ENCODE peak calls at places on chromosomes 5 and 9, in five cellular contexts. K is stomach, G is heart left ventricle, P is GM12864, O is thoracic aorta. D is an unnamed sample.

GRCh38 chr9:138065287-138065686 is 187.7 kb downstream of the CACNA1B start:
- DNase-seq in K (no peak), G (no peak), P (no peak), O (no peak), D (no peak)

GRCh38 chr5:158899201-158899600 is 200.5 kb downstream of the EBF1 start:
- DNase-seq in K (no peak), G (no peak), P (no peak), O (no peak), D (no peak)

GRCh38 chr9:126607086-126607485 is 6.6 kb upstream of the LMX1B start:
- DNase-seq in K (no peak), G (no peak), P (no peak), O (no peak), D (no peak)

GRCh38 chr5:1938310-1939000 is 55.7 kb upstream of the IRX4 start:
- DNase-seq in K (no peak), G (no peak), P (no peak), O (no peak), D (no peak)

GRCh38 chr5:132667309-132667708 is 6.5 kb upstream of the IL4 start:
- DNase-seq in K (no peak), G (no peak), P (no peak), O (no peak), D (no peak)

GRCh38 chr9:136946228-136946892 is 1.3 kb downstream of the C8G start:
- DNase-seq in K (no peak), G (no peak), P (no peak), O (no peak), D (no peak)

GRCh38 chr5:161051920-161052500 is 200.0 kb upstream of the ATP10B start:
- DNase-seq in K (no peak), G (no peak), P (no peak), O (no peak), D (no peak)

GRCh38 chr5:35369965-35370790 is 139.9 kb upstream of the PRLR start:
- DNase-seq in K (no peak), G (no peak), P (no peak), O (no peak), D (no peak)

GRCh38 chr5:168341178-168341577 is 49.7 kb downstream of the WWC1 start:
- DNase-seq in K (no peak), G (no peak), P (no peak), O (no peak), D (no peak)

GRCh38 chr9:96868709-96869108 is 14.4 kb upstream of the ZNF782 start:
- DNase-seq in K (peak), G (no peak), P (no peak), O (no peak), D (no peak)

GRCh38 chr5:135827965-135828792 is 6.3 kb upstream of the SLC25A48 start:
- DNase-seq in K (no peak), G (no peak), P (no peak), O (no peak), D (no peak)

GRCh38 chr9:107158321-107158720 is 124.8 kb upstream of the RAD23B start:
- DNase-seq in K (no peak), G (no peak), P (no peak), O (no peak), D (peak)

GRCh38 chr9:108933641-108934322 is at the start of gene ELP1:
- DNase-seq in K (peak), G (peak), P (peak), O (peak), D (peak)

GRCh38 chr5:1511037-1511436 is 12.7 kb downstream of the LPCAT1 start:
- DNase-seq in K (no peak), G (peak), P (no peak), O (peak), D (no peak)

GRCh38 chr9:6007770-6008168 is 7.7 kb downstream of the RANBP6 start:
- DNase-seq in K (peak), G (peak), P (no peak), O (peak), D (peak)

GRCh38 chr5:11596185-11596584 is 308.1 kb downstream of the CTNND2 start:
- DNase-seq in K (no peak), G (no peak), P (no peak), O (no peak), D (no peak)

GRCh38 chr5:162132348-162132747 is 64.8 kb downstream of the GABRG2 start:
- DNase-seq in K (no peak), G (no peak), P (no peak), O (no peak), D (no peak)

GRCh38 chr5:124662261-124662781 is 84.1 kb downstream of the ZNF608 start:
- DNase-seq in K (no peak), G (no peak), P (no peak), O (no peak), D (no peak)

GRCh38 chr5:142063878-142064331 is 44.7 kb upstream of the NDFIP1 start:
- DNase-seq in K (peak), G (peak), P (no peak), O (peak), D (no peak)

GRCh38 chr9:38227656-38228055 is 158.6 kb upstream of the SHB start:
- DNase-seq in K (no peak), G (no peak), P (no peak), O (no peak), D (no peak)

GRCh38 chr5:36874465-36874864 is 2.1 kb upstream of the NIPBL start:
- DNase-seq in K (no peak), G (no peak), P (no peak), O (no peak), D (no peak)

GRCh38 chr9:93596399-93596798 is 20.0 kb downstream of the PHF2 start:
- DNase-seq in K (no peak), G (no peak), P (no peak), O (no peak), D (no peak)

GRCh38 chr5:10656176-10656830 is 92.4 kb downstream of the ANKRD33B start:
- DNase-seq in K (peak), G (no peak), P (no peak), O (no peak), D (no peak)

GRCh38 chr5:160270704-160271103 is 41.4 kb downstream of the FABP6 start:
- DNase-seq in K (no peak), G (no peak), P (no peak), O (no peak), D (no peak)

GRCh38 chr5:93915142-93915553 is 173.7 kb upstream of the POU5F2 start:
- DNase-seq in K (no peak), G (no peak), P (peak), O (no peak), D (peak)

GRCh38 chr5:150180241-150181027 is 9.4 kb upstream of the SLC6A7 start:
- DNase-seq in K (no peak), G (peak), P (no peak), O (peak), D (no peak)

GRCh38 chr9:81656004-81656403 is 33.3 kb downstream of the TLE1 start:
- DNase-seq in K (peak), G (no peak), P (peak), O (no peak), D (no peak)

GRCh38 chr5:132253008-132253441 is 4.5 kb upstream of the PDLIM4 start:
- DNase-seq in K (no peak), G (no peak), P (no peak), O (no peak), D (no peak)

GRCh38 chr5:127757576-127757975 is 54.4 kb downstream of the CCDC192 start:
- DNase-seq in K (peak), G (peak), P (no peak), O (no peak), D (peak)

GRCh38 chr9:79195904-79196303 is 375.9 kb upstream of the TLE4 start:
- DNase-seq in K (no peak), G (no peak), P (no peak), O (no peak), D (no peak)

GRCh38 chr9:137213160-137214060 is 7.9 kb downstream of the NDOR1 start:
- DNase-seq in K (no peak), G (no peak), P (no peak), O (no peak), D (no peak)

GRCh38 chr5:97075649-97076048 is 66.8 kb downstream of the LIX1 start:
- DNase-seq in K (no peak), G (no peak), P (no peak), O (no peak), D (no peak)

GRCh38 chr5:100464418-100464817 is 70.8 kb upstream of the FAM174A start:
- DNase-seq in K (no peak), G (no peak), P (no peak), O (no peak), D (no peak)

GRCh38 chr9:18451409-18451808 is 22.5 kb upstream of the ADAMTSL1 start:
- DNase-seq in K (no peak), G (no peak), P (no peak), O (no peak), D (no peak)

GRCh38 chr5:32331927-32332274 is 19.2 kb upstream of the MTMR12 start:
- DNase-seq in K (no peak), G (no peak), P (no peak), O (no peak), D (no peak)

GRCh38 chr9:100602302-100602930 is 24.5 kb downstream of the CAVIN4 start:
- DNase-seq in K (no peak), G (no peak), P (no peak), O (no peak), D (no peak)

GRCh38 chr9:79928661-79929060 is 356.9 kb downstream of the TLE4 start:
- DNase-seq in K (no peak), G (no peak), P (no peak), O (no peak), D (no peak)

GRCh38 chr5:150499437-150499956 is 8.4 kb upstream of the NDST1 start:
- DNase-seq in K (no peak), G (no peak), P (no peak), O (no peak), D (no peak)

GRCh38 chr9:128149001-128149701 is at the start of gene LCN2:
- DNase-seq in K (peak), G (no peak), P (no peak), O (no peak), D (no peak)

GRCh38 chr5:3590967-3591900 is 4.4 kb upstream of the IRX1 start:
- DNase-seq in K (no peak), G (no peak), P (no peak), O (no peak), D (no peak)
- TF ChIP-seq CTCF in K (no peak), G (no peak), P (no peak), O (peak), D (no peak)

GRCh38 chr9:72813544-72813943 is 139.3 kb downstream of the ALDH1A1 start:
- DNase-seq in K (no peak), G (no peak), P (no peak), O (no peak), D (no peak)
- TF ChIP-seq CTCF in K (no peak), G (no peak), P (no peak), O (no peak), D (no peak)

DNA sequence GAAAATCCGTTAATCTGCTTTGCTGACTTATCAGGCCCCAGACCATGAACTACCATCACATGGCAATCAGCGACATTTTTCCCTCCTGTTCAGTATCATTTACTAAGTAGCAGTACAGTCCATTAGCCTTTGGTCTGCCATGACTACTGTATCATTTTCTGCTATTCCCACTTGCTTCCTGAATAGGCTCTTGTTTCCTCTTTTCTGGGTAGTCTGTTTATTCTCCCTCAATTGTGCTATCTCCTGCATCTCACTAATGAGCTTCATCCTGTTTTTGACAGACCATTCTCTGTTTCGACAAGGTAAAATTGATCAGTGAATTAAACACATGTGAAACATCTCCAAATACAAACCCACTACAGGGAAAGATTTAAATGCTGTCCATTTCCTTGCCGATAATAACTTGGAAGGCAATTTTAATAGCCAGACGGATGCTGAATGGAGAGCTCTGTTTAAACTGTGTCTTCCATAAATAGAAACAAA is 263.5 kb upstream of the ANKRD55 start:
- DNase-seq in K (no peak), G (no peak), P (no peak), O (no peak), D (no peak)
- TF ChIP-seq CTCF in K (no peak), G (no peak), P (no peak), O (no peak), D (no peak)

GRCh38 chr9:84504360-84504759 is 163.8 kb upstream of the SLC28A3 start:
- DNase-seq in K (no peak), G (no peak), P (no peak), O (no peak), D (no peak)
- TF ChIP-seq CTCF in K (no peak), G (no peak), P (no peak), O (no peak), D (no peak)

GRCh38 chr5:122773615-122774014 is 1.3 kb upstream of the SNX2 start:
- DNase-seq in K (no peak), G (no peak), P (no peak), O (no peak), D (no peak)

GRCh38 chr5:122776143-122776542 is 1.3 kb downstream of the SNX2 start:
- DNase-seq in K (no peak), G (no peak), P (no peak), O (no peak), D (no peak)

GRCh38 chr5:122774519-122774860 is 390 bp upstream of the SNX2 start:
- DNase-seq in K (no peak), G (no peak), P (no peak), O (no peak), D (no peak)

GRCh38 chr5:122775713-122776084 is 819 bp downstream of the SNX2 start:
- DNase-seq in K (no peak), G (no peak), P (no peak), O (no peak), D (no peak)

GRCh38 chr5:122774861-122775712 is at the start of gene SNX2:
- DNase-seq in K (peak), G (peak), P (peak), O (peak), D (peak)
- TF ChIP-seq CTCF in K (no peak), G (no peak), P (peak), O (peak), D (peak)

DNA sequence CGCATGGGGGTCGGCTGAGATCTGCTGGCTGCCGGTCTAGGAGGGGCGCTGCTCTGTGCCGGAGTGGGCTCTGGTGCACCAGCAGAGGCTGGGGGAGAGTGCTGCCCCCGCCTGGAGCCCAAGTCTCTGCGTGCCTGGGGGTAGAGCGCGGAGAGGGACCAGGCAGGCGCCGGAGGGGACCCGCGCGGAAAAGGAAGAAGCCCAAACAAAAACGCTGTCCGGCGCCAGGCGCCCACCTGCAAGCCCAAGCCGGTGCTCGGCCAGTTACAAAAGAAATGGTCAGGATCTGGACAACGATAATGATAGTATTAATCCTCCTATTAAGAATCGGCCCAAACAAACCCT is 575 bp upstream of the S1PR3 start:
- DNase-seq in K (no peak), G (no peak), P (no peak), O (no peak), D (no peak)
- TF ChIP-seq CTCF in K (no peak), G (no peak), P (no peak), O (no peak), D (no peak)